ENCODE peak calls at places on chromosomes 4 and X, in nine cellular contexts. X, T, E, U, H, W, P, Q and B are unnamed samples.

GRCh38 chrX:55451990-55452824 is at the start of gene MAGEH1:
- DNase-seq in H (peak; percentile 23), T (peak; percentile 81), P (peak; percentile 86), E (no peak), Q (peak; percentile 65), U (peak; percentile 88), W (peak; percentile 77), X (peak; percentile 53), B (peak; percentile 75)

GRCh38 chr4:8861576-8862279 is 9.9 kb downstream of the HMX1 start:
- DNase-seq in H (no peak), W (no peak), Q (no peak), X (no peak), E (no peak), P (peak; percentile 82), U (no peak), T (no peak), B (no peak)

GRCh38 chr4:68342139-68342538 is 7.8 kb downstream of the YTHDC1 start:
- DNase-seq in P (no peak), T (no peak), Q (no peak), U (no peak), X (no peak), E (no peak), H (no peak), W (peak; percentile 46), B (peak; percentile 74)

GRCh38 chrX:37846141-37846540 is 1.2 kb downstream of the DYNLT3 start:
- DNase-seq in X (no peak), E (no peak), W (no peak), H (no peak), Q (no peak), T (no peak), U (no peak), P (no peak), B (no peak)

GRCh38 chr4:37383579-37384229 is 139.2 kb downstream of the NWD2 start:
- DNase-seq in E (peak; percentile 14), T (peak; percentile 21), W (peak; percentile 7), H (no peak), P (peak; percentile 69), X (no peak), U (no peak), Q (no peak), B (peak; percentile 22)

GRCh38 chr4:111475001-111475400 is 670.3 kb upstream of the FAM241A start:
- DNase-seq in Q (no peak), U (no peak), W (peak; percentile 56), P (peak; percentile 87), X (no peak), T (no peak), H (peak; percentile 13), E (peak; percentile 0), B (no peak)

GRCh38 chr4:189265515-189265914 is 675.2 kb upstream of the FRG1 start:
- DNase-seq in T (no peak), X (no peak), H (no peak), P (no peak), Q (no peak), W (no peak), U (no peak), E (no peak), B (no peak)

GRCh38 chr4:116272336-116272735 is 813.0 kb downstream of the TRAM1L1 start:
- DNase-seq in X (no peak), P (no peak), H (no peak), U (no peak), Q (no peak), T (no peak), E (no peak), W (no peak), B (no peak)

GRCh38 chr4:80422727-80423404 is 87.3 kb downstream of the CFAP299 start:
- DNase-seq in U (no peak), E (no peak), H (no peak), W (no peak), T (no peak), X (no peak), Q (no peak), P (no peak), B (no peak)

GRCh38 chr4:110510955-110511544 is 35.1 kb downstream of the ENPEP start:
- DNase-seq in U (no peak), H (peak; percentile 33), T (peak; percentile 50), E (peak; percentile 38), X (peak; percentile 26), P (no peak), W (peak; percentile 81), Q (no peak), B (peak; percentile 48)

GRCh38 chr4:37467223-37467622 is 219.0 kb downstream of the RELL1 start:
- DNase-seq in H (no peak), U (no peak), Q (no peak), E (no peak), X (no peak), W (no peak), P (no peak), T (no peak), B (no peak)

GRCh38 chr4:156594619-156595018 is 377.0 kb downstream of the PDGFC start:
- DNase-seq in W (peak; percentile 12), Q (no peak), P (no peak), E (no peak), T (no peak), U (no peak), H (no peak), X (no peak), B (no peak)

GRCh38 chr4:150007512-150007911 is 70.7 kb upstream of the DCLK2 start:
- DNase-seq in U (no peak), T (no peak), E (no peak), H (peak; percentile 52), P (no peak), Q (no peak), W (no peak), X (peak; percentile 8), B (peak; percentile 94)

GRCh38 chrX:134013092-134013497 is 27.7 kb upstream of the GPC3 start:
- DNase-seq in W (peak; percentile 21), T (no peak), U (no peak), H (no peak), E (no peak), X (no peak), P (no peak), Q (no peak), B (no peak)

GRCh38 chr4:70829492-70829891 is 10.2 kb downstream of the GRSF1 start:
- DNase-seq in W (no peak), T (no peak), P (no peak), X (no peak), Q (no peak), H (no peak), E (no peak), U (no peak), B (no peak)

GRCh38 chrX:132714913-132715312 is 226.1 kb upstream of the MBNL3 start:
- DNase-seq in T (no peak), H (no peak), P (no peak), E (no peak), U (no peak), X (no peak), Q (no peak), W (no peak), B (no peak)

GRCh38 chrX:132710756-132711155 is 221.9 kb upstream of the MBNL3 start:
- DNase-seq in Q (no peak), X (no peak), P (no peak), U (no peak), E (no peak), H (no peak), T (no peak), W (no peak), B (no peak)

GRCh38 chrX:132718411-132718810 is 229.6 kb upstream of the MBNL3 start:
- DNase-seq in T (no peak), H (no peak), Q (no peak), P (no peak), U (no peak), W (no peak), X (no peak), E (no peak), B (no peak)

GRCh38 chrX:132716006-132716405 is 227.2 kb upstream of the MBNL3 start:
- DNase-seq in T (no peak), U (no peak), H (no peak), Q (no peak), P (no peak), W (no peak), E (no peak), X (no peak), B (no peak)
- TF ChIP-seq CTCF in T (no peak), U (no peak), H (peak; percentile 28), Q (no peak), P (peak; percentile 72), W (no peak), E (peak; percentile 43), X (peak; percentile 10), B (peak; percentile 22)

DNA sequence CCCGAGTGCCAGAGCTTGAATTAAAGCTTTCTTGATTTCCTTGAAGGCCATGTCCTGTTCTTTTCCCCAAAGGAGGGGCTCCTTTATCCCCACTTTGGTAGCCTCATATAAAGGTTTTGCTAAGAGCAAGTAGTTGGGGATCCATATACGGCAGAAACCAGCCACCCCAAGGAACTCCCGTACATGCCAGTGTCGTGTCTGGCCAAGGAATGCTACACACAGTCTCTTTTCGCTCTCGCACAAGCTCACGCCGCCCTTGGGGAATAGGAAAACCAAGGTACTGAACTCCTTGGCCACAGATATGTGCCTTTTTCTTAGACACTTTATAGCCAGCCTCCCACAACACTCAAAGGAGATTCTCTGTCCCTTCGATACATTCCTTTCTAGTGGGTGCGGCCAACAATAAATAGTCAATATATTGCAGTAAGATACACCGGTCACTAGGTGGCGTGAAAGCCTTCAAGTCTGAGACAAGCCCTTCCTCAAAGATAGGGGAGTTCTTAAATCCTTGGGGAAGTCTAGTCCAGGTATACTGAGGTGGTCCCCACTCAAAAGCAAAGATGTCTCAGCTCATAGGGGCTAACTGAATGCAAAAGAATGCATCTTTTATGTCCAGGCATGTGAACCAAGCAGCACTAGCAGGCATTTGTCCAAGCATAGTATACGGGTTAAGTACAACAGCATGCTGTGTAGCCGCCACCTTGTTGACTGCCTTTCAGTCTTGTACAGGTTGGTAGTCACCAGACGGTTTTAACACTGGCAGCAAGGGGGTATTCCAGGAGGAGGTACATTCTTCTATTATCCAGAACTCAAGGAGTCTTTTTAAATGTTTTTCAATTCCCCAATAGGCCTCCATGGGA is 57.8 kb upstream of the XAGE1B start:
- DNase-seq in W (peak; percentile 69), T (peak; percentile 52), P (peak; percentile 61), E (peak; percentile 30), X (peak; percentile 1), Q (no peak), H (peak; percentile 24), U (no peak), B (peak; percentile 35)
- TF ChIP-seq CTCF in W (peak; percentile 63), T (peak; percentile 73), P (peak; percentile 77), E (peak; percentile 69), X (peak; percentile 65), Q (peak; percentile 45), H (peak; percentile 69), U (peak; percentile 60), B (peak; percentile 77)

DNA sequence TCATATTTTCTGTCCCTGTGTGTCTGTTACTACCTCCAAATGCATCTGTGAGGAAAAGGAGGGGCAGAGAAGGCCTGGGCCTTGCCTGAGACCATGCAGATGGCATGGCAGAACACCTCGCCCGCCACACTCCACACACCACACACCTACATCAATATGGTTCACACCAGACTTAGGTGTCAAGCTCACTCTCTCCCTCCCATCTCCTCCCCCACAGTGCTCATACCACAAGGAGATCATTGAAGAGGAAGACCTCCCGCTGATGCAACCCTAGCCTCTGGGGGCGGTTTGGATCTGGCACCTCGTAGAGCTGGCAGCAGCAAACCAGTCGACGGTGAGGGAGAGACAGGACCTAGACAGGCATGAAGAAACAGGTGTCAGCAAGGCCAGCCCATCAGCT is 16.6 kb upstream of the KDM5C start:
- DNase-seq in P (no peak), E (no peak), T (no peak), U (no peak), W (no peak), Q (no peak), H (no peak), X (no peak), B (no peak)
- TF ChIP-seq CTCF in P (no peak), E (no peak), T (no peak), U (no peak), W (no peak), Q (no peak), H (no peak), X (no peak), B (no peak)

GRCh38 chr4:138090145-138090917 is 151.8 kb downstream of the SLC7A11 start:
- DNase-seq in X (peak; percentile 72), T (peak; percentile 61), H (peak; percentile 44), U (no peak), W (peak; percentile 91), P (peak; percentile 79), Q (no peak), E (peak; percentile 51), B (peak; percentile 79)
- TF ChIP-seq CTCF in X (peak; percentile 70), T (peak; percentile 90), H (peak; percentile 69), U (peak; percentile 83), W (peak; percentile 68), P (peak; percentile 87), Q (peak; percentile 72), E (peak; percentile 75), B (peak; percentile 96)